ENCODE peak calls at places on chromosomes 1 and 21, in four cellular contexts. One of them, this sample, is unnamed.

GRCh38 chr1:5721634-5722215 is 270.5 kb downstream of the NPHP4 start:
- DNase-seq in neural progenitor cell: no peak
- DNase-seq in ovary: no peak
- DNase-seq in heart right ventricle: no peak
- DNase-seq in this sample: no peak

GRCh38 chr1:199404976-199405375 is 622.5 kb upstream of the NR5A2 start:
- DNase-seq in neural progenitor cell: no peak
- DNase-seq in ovary: no peak
- DNase-seq in heart right ventricle: no peak
- DNase-seq in this sample: no peak

GRCh38 chr1:215992620-215993019 is 425.5 kb downstream of the KCTD3 start:
- DNase-seq in neural progenitor cell: peak; percentile 38
- DNase-seq in ovary: no peak
- DNase-seq in heart right ventricle: no peak
- DNase-seq in this sample: no peak

GRCh38 chr1:23111600-23112535 is 56.8 kb downstream of the LUZP1 start:
- DNase-seq in neural progenitor cell: no peak
- DNase-seq in ovary: no peak
- DNase-seq in heart right ventricle: no peak
- DNase-seq in this sample: no peak

GRCh38 chr1:96234299-96234698 is 487.3 kb upstream of the PTBP2 start:
- DNase-seq in neural progenitor cell: no peak
- DNase-seq in ovary: no peak
- DNase-seq in heart right ventricle: peak; percentile 10
- DNase-seq in this sample: peak; percentile 62

GRCh38 chr1:7019510-7019909 is 234.3 kb downstream of the CAMTA1 start:
- DNase-seq in neural progenitor cell: no peak
- DNase-seq in ovary: no peak
- DNase-seq in heart right ventricle: no peak
- DNase-seq in this sample: no peak

GRCh38 chr1:6783956-6784559 is 1.2 kb upstream of the CAMTA1 start:
- DNase-seq in neural progenitor cell: no peak
- DNase-seq in ovary: no peak
- DNase-seq in heart right ventricle: no peak
- DNase-seq in this sample: no peak

GRCh38 chr1:48236716-48237470 is 14.4 kb downstream of the SLC5A9 start:
- DNase-seq in neural progenitor cell: peak; percentile 57
- DNase-seq in ovary: no peak
- DNase-seq in heart right ventricle: no peak
- DNase-seq in this sample: no peak

GRCh38 chr1:34792868-34793727 is at the start of gene GJA4:
- DNase-seq in neural progenitor cell: peak; percentile 33
- DNase-seq in ovary: no peak
- DNase-seq in heart right ventricle: peak; percentile 64
- DNase-seq in this sample: no peak

GRCh38 chr1:6652986-6653385 is 28.3 kb downstream of the THAP3 start:
- DNase-seq in neural progenitor cell: no peak
- DNase-seq in ovary: no peak
- DNase-seq in heart right ventricle: no peak
- DNase-seq in this sample: no peak

GRCh38 chr1:6475381-6476133 is 9.6 kb upstream of the TNFRSF25 start:
- DNase-seq in neural progenitor cell: peak; percentile 72
- DNase-seq in ovary: peak; percentile 75
- DNase-seq in heart right ventricle: peak; percentile 63
- DNase-seq in this sample: no peak

GRCh38 chr1:177650947-177651346 is 318.9 kb downstream of the SEC16B start:
- DNase-seq in neural progenitor cell: no peak
- DNase-seq in ovary: no peak
- DNase-seq in heart right ventricle: no peak
- DNase-seq in this sample: no peak

DNA sequence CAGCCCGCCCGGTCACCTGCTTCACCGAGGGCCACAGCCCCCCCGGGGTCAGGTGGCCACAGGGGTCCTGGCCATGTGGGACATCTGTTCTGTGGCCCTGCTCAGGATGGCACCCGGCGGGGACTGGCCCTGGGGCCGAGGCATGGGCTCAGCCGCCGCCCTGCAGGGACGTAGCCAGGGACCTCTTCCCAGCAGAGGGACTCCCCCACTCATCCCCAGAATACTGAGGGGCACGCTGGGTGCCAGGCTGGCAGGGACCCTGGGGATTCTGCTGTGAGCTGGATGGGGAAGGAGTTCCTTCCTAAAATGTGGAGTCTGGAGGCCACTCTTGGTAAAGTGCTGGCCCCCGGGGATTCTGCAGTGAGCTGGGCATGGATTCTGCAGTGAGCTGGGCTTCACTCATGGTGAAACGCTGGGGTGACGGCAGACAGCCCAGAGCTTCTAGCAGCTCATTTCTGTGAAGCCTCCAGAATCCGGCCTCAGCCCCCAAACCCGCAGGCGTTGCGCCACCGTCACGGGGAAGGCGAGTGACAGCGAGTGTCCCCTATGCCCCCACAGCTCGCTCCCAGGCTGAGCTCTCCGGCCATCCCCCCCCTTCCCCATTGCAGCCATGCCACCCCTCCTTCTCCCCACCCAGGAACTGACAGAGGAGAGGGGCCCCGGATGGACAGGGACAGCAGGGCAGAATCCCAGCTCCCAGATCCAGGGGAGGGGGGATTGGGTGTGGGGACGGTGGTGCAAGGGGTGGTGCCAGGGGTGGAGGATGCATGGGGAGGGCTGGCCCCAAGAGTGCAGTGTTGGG is 1.4 kb downstream of the ITGB2 start:
- DNase-seq in neural progenitor cell: no peak
- DNase-seq in ovary: no peak
- DNase-seq in heart right ventricle: no peak
- DNase-seq in this sample: no peak
- H3K4me1 ChIP-seq in neural progenitor cell: no peaks in the 10 kb centered on the region
- H3K4me1 ChIP-seq in ovary: no peaks in the 10 kb centered on the region
- H3K4me1 ChIP-seq in heart right ventricle: no peaks in the 10 kb centered on the region
- H3K4me1 ChIP-seq in this sample: peaks cover 4% of the 10 kb centered on the region

DNA sequence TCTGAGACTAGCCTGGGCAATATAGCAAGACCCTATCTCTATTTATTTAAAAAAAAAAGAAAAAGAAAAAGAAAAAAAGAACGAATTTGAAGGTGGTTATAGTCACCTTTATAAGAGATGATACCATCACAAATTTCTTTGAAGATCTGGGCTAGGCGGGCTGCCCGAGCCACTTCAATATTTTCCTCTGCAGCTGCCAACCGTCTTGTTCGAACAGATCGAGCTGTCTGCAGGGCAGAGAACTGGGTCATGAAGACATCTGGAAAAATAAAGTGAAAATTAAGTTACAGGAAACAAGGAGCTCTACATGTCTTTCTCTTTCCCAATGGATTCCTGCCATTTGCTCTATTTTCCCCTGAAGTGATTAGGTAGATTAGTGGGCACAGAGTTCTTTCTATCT is 31.9 kb downstream of the RUSC1 start:
- DNase-seq in neural progenitor cell: no peak
- DNase-seq in ovary: no peak
- DNase-seq in heart right ventricle: no peak
- DNase-seq in this sample: no peak
- H3K36me3 ChIP-seq in neural progenitor cell: peaks cover 18% of the 10 kb centered on the region
- H3K36me3 ChIP-seq in ovary: no peaks in the 10 kb centered on the region
- H3K36me3 ChIP-seq in heart right ventricle: no peaks in the 10 kb centered on the region
- H3K36me3 ChIP-seq in this sample: peaks cover 91% of the 10 kb centered on the region

GRCh38 chr21:43619856-43620255 is 39.4 kb downstream of the HSF2BP start:
- DNase-seq in neural progenitor cell: peak; percentile 13
- DNase-seq in ovary: no peak
- DNase-seq in heart right ventricle: no peak
- DNase-seq in this sample: no peak
- TF ChIP-seq CTCF in neural progenitor cell: peak; percentile 40
- TF ChIP-seq CTCF in ovary: no peak
- TF ChIP-seq CTCF in heart right ventricle: no peak
- TF ChIP-seq CTCF in this sample: no peak

GRCh38 chr1:117636637-117637425 is 31.0 kb downstream of the TENT5C start:
- DNase-seq in neural progenitor cell: no peak
- DNase-seq in ovary: no peak
- DNase-seq in heart right ventricle: no peak
- DNase-seq in this sample: no peak
- H3K4me1 ChIP-seq in neural progenitor cell: no peaks in the 10 kb centered on the region
- H3K4me1 ChIP-seq in ovary: no peaks in the 10 kb centered on the region
- H3K4me1 ChIP-seq in heart right ventricle: peaks cover 3% of the 10 kb centered on the region
- H3K4me1 ChIP-seq in this sample: no peaks in the 10 kb centered on the region

DNA sequence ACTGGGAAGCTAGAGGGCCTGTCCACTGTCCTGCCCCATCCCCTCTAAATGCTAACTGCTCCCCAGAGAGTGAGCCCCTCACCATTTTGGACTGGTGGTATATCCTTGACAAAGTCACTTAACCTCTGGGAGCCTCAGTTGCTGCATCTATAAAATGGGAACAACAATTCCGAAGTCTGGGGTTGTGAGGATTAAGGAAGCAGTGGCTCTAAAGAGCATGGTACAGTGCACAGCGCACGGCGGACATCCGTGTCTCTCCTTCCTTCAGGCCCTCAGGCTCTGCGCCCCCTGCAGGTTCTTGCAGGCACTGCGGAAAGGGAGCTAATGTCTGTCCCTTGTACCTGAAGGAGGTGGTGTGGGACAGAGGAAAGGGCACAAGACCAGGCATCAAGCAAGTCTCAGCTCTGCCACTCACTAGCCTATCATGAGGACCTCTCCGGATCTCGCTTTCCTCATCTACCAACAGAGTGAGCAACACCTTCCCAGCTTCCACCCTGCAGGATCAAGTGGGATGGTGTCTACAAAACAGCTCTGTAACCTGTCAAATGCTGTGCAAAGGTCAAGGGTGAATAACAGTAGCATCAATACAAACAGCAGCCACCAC is 20.1 kb downstream of the ECE1 start:
- DNase-seq in neural progenitor cell: peak; percentile 87
- DNase-seq in ovary: peak; percentile 74
- DNase-seq in heart right ventricle: peak; percentile 82
- DNase-seq in this sample: peak; percentile 81
- H3K36me3 ChIP-seq in neural progenitor cell: no peaks in the 10 kb centered on the region
- H3K36me3 ChIP-seq in ovary: no peaks in the 10 kb centered on the region
- H3K36me3 ChIP-seq in heart right ventricle: peaks cover 8% of the 10 kb centered on the region
- H3K36me3 ChIP-seq in this sample: no peaks in the 10 kb centered on the region

GRCh38 chr1:1972976-1973715 is 30.4 kb downstream of the CFAP74 start:
- DNase-seq in neural progenitor cell: peak; percentile 37
- DNase-seq in ovary: no peak
- DNase-seq in heart right ventricle: no peak
- DNase-seq in this sample: no peak

GRCh38 chr1:1975535-1975934 is 28.1 kb downstream of the CFAP74 start:
- DNase-seq in neural progenitor cell: no peak
- DNase-seq in ovary: no peak
- DNase-seq in heart right ventricle: no peak
- DNase-seq in this sample: no peak

GRCh38 chr1:1974834-1975233 is 28.8 kb downstream of the CFAP74 start:
- DNase-seq in neural progenitor cell: no peak
- DNase-seq in ovary: no peak
- DNase-seq in heart right ventricle: no peak
- DNase-seq in this sample: no peak

GRCh38 chr1:1976031-1976430 is 27.6 kb downstream of the CFAP74 start:
- DNase-seq in neural progenitor cell: no peak
- DNase-seq in ovary: no peak
- DNase-seq in heart right ventricle: no peak
- DNase-seq in this sample: no peak

GRCh38 chr1:1973716-1974642 is 29.6 kb downstream of the CFAP74 start:
- DNase-seq in neural progenitor cell: peak; percentile 47
- DNase-seq in ovary: no peak
- DNase-seq in heart right ventricle: no peak
- DNase-seq in this sample: no peak
- TF ChIP-seq CTCF in neural progenitor cell: no peak
- TF ChIP-seq CTCF in ovary: no peak
- TF ChIP-seq CTCF in heart right ventricle: no peak
- TF ChIP-seq CTCF in this sample: no peak

This sample was measured in adrenal gland.